ENCODE peak calls at places on chromosomes 1 and 21, in four cellular contexts. T, V, N and G are unnamed samples.
A peak's percentile ranks its signal among the peaks of the same experiment; 100 is the strongest.

GRCh38 chr1:12453400-12454343 is 164.3 kb downstream of the DHRS3 start:
- DNase-seq in T (no peak), V (no peak), N (no peak), G (peak; percentile 81)

GRCh38 chr1:230288641-230289349 is 137.3 kb downstream of the PGBD5 start:
- DNase-seq in T (no peak), V (peak; percentile 57), N (peak; percentile 23), G (no peak)

GRCh38 chr1:37782491-37782890 is 11.2 kb upstream of the MANEAL start:
- DNase-seq in T (no peak), V (no peak), N (no peak), G (peak; percentile 70)

GRCh38 chr1:186806477-186806876 is 22.3 kb upstream of the PLA2G4A start:
- DNase-seq in T (no peak), V (peak; percentile 18), N (peak; percentile 75), G (no peak)

GRCh38 chr1:33176362-33176850 is 5.4 kb downstream of the TRIM62 start:
- DNase-seq in T (no peak), V (peak; percentile 54), N (peak; percentile 31), G (peak; percentile 86)

GRCh38 chr1:218347316-218347712 is 2.2 kb downstream of the TGFB2 start:
- DNase-seq in T (no peak), V (no peak), N (peak; percentile 60), G (no peak)

GRCh38 chr1:54016343-54017282 is 1.4 kb downstream of the LDLRAD1 start:
- DNase-seq in T (no peak), V (peak; percentile 52), N (peak; percentile 11), G (peak; percentile 68)

GRCh38 chr1:58883037-58883887 is 99.4 kb upstream of the JUN start:
- DNase-seq in T (no peak), V (peak; percentile 99), N (peak; percentile 100), G (peak; percentile 94)

GRCh38 chr1:89306273-89306672 is 33.6 kb upstream of the GBP5 start:
- DNase-seq in T (no peak), V (no peak), N (no peak), G (no peak)

GRCh38 chr1:211828584-211829342 is 1.8 kb downstream of the LPGAT1 start:
- DNase-seq in T (no peak), V (no peak), N (peak; percentile 22), G (no peak)

GRCh38 chr1:15120251-15120945 is 33.1 kb upstream of the TMEM51 start:
- DNase-seq in T (no peak), V (no peak), N (no peak), G (no peak)

GRCh38 chr1:109649380-109649987 is 6.4 kb upstream of the GSTM4 start:
- DNase-seq in T (no peak), V (peak; percentile 75), N (peak; percentile 69), G (peak; percentile 7)

GRCh38 chr21:44433791-44434567 is 21.3 kb upstream of the LRRC3 start:
- DNase-seq in T (no peak), V (no peak), N (no peak), G (no peak)

GRCh38 chr1:198155253-198155652 is 1.5 kb upstream of the NEK7 start:
- DNase-seq in T (no peak), V (peak; percentile 55), N (peak; percentile 74), G (no peak)

GRCh38 chr1:21292503-21292990 is 2.3 kb upstream of the ECE1 start:
- DNase-seq in T (no peak), V (no peak), N (no peak), G (no peak)
- H3K4me3 ChIP-seq in T (no peak overlapping the region), V (no peak overlapping the region), N (no peak overlapping the region), G (no peak overlapping the region)

GRCh38 chr21:42746593-42747266 is 93.3 kb downstream of the PDE9A start:
- DNase-seq in T (no peak), V (no peak), N (no peak), G (no peak)
- H3K4me3 ChIP-seq in T (no peak overlapping the region), V (no peak overlapping the region), N (no peak overlapping the region), G (no peak overlapping the region)

GRCh38 chr1:17795081-17795809 is 40.1 kb downstream of the ACTL8 start:
- DNase-seq in T (no peak), V (no peak), N (no peak), G (peak; percentile 48)
- H3K4me3 ChIP-seq in T (no peak overlapping the region), V (no peak overlapping the region), N (no peak overlapping the region), G (no peak overlapping the region)

GRCh38 chr1:159071970-159072582 is 4.5 kb downstream of the AIM2 start:
- DNase-seq in T (no peak), V (peak; percentile 83), N (peak; percentile 88), G (no peak)

GRCh38 chr1:159067699-159068621 is 8.6 kb downstream of the AIM2 start:
- DNase-seq in T (peak; percentile 82), V (no peak), N (no peak), G (no peak)

GRCh38 chr1:159068877-159069276 is 7.7 kb downstream of the AIM2 start:
- DNase-seq in T (no peak), V (peak; percentile 81), N (peak; percentile 70), G (no peak)

GRCh38 chr1:159065106-159065505 is 11.5 kb downstream of the AIM2 start:
- DNase-seq in T (no peak), V (no peak), N (no peak), G (no peak)

GRCh38 chr1:159066108-159066507 is 10.5 kb downstream of the AIM2 start:
- DNase-seq in T (peak; percentile 45), V (no peak), N (no peak), G (no peak)
- H3K4me3 ChIP-seq in T (no peak overlapping the region), V (no peak overlapping the region), N (no peak overlapping the region), G (no peak overlapping the region)

DNA sequence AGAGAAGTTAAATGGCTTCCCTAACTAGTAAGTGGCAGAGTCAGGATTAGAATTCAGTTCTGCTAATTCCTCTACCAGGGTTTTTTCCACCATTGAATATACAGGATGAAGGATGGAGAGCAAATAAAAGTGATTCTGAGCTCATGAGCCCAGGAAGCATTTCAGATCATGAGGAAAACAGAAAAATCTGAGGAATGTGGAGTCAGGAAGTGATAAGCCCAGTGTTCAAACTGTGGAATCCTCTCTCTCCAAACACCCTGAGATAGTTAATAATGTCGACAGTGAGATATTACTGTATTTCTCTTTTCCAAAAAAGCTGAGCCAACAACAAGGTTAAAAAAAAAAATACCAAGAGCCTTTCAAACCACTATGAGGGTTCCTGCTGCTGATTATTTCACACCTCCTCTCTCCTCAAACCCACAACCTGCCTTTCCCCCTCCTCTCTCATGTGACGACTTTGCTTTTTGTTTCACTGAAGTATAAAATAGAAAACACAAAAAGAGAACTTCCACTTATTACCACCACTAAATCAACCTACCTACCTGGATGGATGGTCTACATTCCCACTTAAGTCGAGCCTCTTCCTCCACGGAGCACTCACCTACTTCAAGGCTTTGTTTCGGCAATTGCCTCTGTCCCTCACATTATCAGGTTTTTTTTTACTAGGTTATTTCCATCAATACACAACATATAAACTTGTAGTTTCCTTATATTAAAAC is 8.9 kb downstream of the SLAMF1 start:
- DNase-seq in T (no peak), V (no peak), N (peak; percentile 43), G (no peak)
- H3K4me3 ChIP-seq in T (peak overlapping the region; percentile 34), V (no peak overlapping the region), N (no peak overlapping the region), G (no peak overlapping the region)

GRCh38 chr1:156500847-156501686 is 492 bp upstream of the MEF2D start:
- DNase-seq in T (peak; percentile 94), V (peak; percentile 94), N (peak; percentile 97), G (peak; percentile 90)

GRCh38 chr1:156502396-156502748 is 1.8 kb upstream of the MEF2D start:
- DNase-seq in T (no peak), V (no peak), N (peak; percentile 37), G (no peak)

GRCh38 chr1:156503672-156504055 is 3.1 kb upstream of the MEF2D start:
- DNase-seq in T (no peak), V (no peak), N (peak; percentile 37), G (no peak)

GRCh38 chr1:156504062-156504813 is 3.7 kb upstream of the MEF2D start:
- DNase-seq in T (no peak), V (no peak), N (peak; percentile 27), G (no peak)

DNA sequence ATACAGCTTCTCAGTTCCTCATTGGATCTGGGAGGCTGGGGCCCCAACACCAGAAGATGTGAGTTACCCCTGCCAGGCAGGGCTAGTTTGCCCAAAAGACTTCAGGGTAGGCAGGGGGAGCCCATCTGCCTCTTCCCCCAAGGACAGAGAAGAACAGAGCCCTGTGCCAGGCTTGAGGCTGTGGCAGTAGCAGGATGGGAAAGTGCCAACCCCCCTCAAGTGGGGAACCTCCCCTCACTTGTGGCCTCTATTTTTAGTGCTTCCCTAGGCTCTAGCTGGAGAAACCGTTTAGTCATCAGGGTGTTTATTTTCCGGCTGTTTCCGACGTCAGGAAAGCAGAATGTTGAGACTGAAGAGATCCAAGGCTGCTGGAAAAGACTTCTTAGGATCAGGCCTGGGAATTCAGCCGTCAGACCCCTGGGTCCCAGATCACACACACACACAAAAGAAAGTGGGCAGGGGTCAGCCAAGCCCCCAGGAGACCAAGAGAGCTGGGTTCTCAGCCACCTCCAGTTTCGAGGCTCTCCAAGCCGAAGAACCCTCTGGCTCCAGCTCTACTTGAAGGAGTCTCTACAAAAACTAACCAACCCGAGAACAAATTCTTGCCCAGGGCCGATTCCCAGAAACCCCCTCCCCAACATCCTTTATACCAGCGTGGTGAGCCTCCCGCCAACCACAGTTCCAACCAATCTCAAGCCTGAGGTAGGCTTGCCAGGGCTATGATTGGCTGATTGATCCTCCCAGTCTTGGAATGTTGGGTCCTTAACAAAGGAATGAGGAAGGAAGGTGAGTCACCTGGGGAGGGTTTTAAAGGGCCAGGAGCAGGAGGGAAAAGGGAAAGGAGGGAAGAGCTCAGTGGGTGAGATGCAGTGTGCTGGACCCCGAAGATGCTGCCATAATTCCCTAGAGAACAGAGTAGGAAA is 2.4 kb upstream of the MEF2D start:
- DNase-seq in T (no peak), V (peak; percentile 93), N (peak; percentile 96), G (peak; percentile 83)
- H3K4me3 ChIP-seq in T (no peak overlapping the region), V (no peak overlapping the region), N (peak overlapping the region; percentile 37), G (no peak overlapping the region)